ENCODE peak calls at places on chromosomes 4 and X, in ten cellular contexts. One of them, this sample, is unnamed.

GRCh38 chr4:41120297-41121217 is 93.8 kb downstream of the APBB2 start:
- DNase-seq in MV-4-11: no peak
- DNase-seq in endothelial cell: no peak
- DNase-seq in breast epithelium: no peak
- DNase-seq in PC-9: no peak
- DNase-seq in iPS-NIHi11: no peak
- DNase-seq in lower leg skin: peak; percentile 63
- DNase-seq in activated CD4-positive, CD25-positive, alpha-beta regulatory T cell treated with anti-CD3 and anti-CD28 coated beads, Interleukin-2, amount 50 U/mL, for 16 hours: no peak
- DNase-seq in ELR: no peak
- DNase-seq in right atrium auricular region: peak; percentile 69
- DNase-seq in this sample: no peak

GRCh38 chrX:49041683-49042529 is 1.3 kb downstream of the TFE3 start:
- DNase-seq in breast epithelium: no peak
- DNase-seq in ELR: peak; percentile 82
- DNase-seq in lower leg skin: no peak
- DNase-seq in PC-9: no peak
- DNase-seq in MV-4-11: no peak
- DNase-seq in endothelial cell: no peak
- DNase-seq in right atrium auricular region: no peak
- DNase-seq in activated CD4-positive, CD25-positive, alpha-beta regulatory T cell treated with anti-CD3 and anti-CD28 coated beads, Interleukin-2, amount 50 U/mL, for 16 hours: no peak
- DNase-seq in iPS-NIHi11: no peak
- DNase-seq in this sample: no peak

GRCh38 chr4:39043697-39044363 is 11.6 kb upstream of the TMEM156 start:
- DNase-seq in ELR: peak; percentile 51
- DNase-seq in right atrium auricular region: no peak
- DNase-seq in lower leg skin: no peak
- DNase-seq in PC-9: no peak
- DNase-seq in MV-4-11: peak; percentile 44
- DNase-seq in endothelial cell: peak; percentile 14
- DNase-seq in breast epithelium: no peak
- DNase-seq in iPS-NIHi11: no peak
- DNase-seq in activated CD4-positive, CD25-positive, alpha-beta regulatory T cell treated with anti-CD3 and anti-CD28 coated beads, Interleukin-2, amount 50 U/mL, for 16 hours: no peak
- DNase-seq in this sample: peak; percentile 7

GRCh38 chr4:25062098-25062497 is 31.4 kb upstream of the LGI2 start:
- DNase-seq in lower leg skin: no peak
- DNase-seq in right atrium auricular region: no peak
- DNase-seq in PC-9: no peak
- DNase-seq in ELR: no peak
- DNase-seq in breast epithelium: no peak
- DNase-seq in endothelial cell: no peak
- DNase-seq in MV-4-11: no peak
- DNase-seq in iPS-NIHi11: no peak
- DNase-seq in activated CD4-positive, CD25-positive, alpha-beta regulatory T cell treated with anti-CD3 and anti-CD28 coated beads, Interleukin-2, amount 50 U/mL, for 16 hours: no peak
- DNase-seq in this sample: no peak

GRCh38 chr4:169744601-169745000 is 13.1 kb downstream of the HPF1 start:
- DNase-seq in iPS-NIHi11: no peak
- DNase-seq in PC-9: no peak
- DNase-seq in activated CD4-positive, CD25-positive, alpha-beta regulatory T cell treated with anti-CD3 and anti-CD28 coated beads, Interleukin-2, amount 50 U/mL, for 16 hours: no peak
- DNase-seq in ELR: no peak
- DNase-seq in endothelial cell: no peak
- DNase-seq in breast epithelium: no peak
- DNase-seq in MV-4-11: no peak
- DNase-seq in right atrium auricular region: no peak
- DNase-seq in lower leg skin: no peak
- DNase-seq in this sample: no peak

GRCh38 chr4:8709729-8710360 is 117.3 kb downstream of the CPZ start:
- DNase-seq in activated CD4-positive, CD25-positive, alpha-beta regulatory T cell treated with anti-CD3 and anti-CD28 coated beads, Interleukin-2, amount 50 U/mL, for 16 hours: no peak
- DNase-seq in ELR: no peak
- DNase-seq in endothelial cell: no peak
- DNase-seq in lower leg skin: no peak
- DNase-seq in breast epithelium: peak; percentile 33
- DNase-seq in MV-4-11: no peak
- DNase-seq in iPS-NIHi11: no peak
- DNase-seq in right atrium auricular region: no peak
- DNase-seq in PC-9: no peak
- DNase-seq in this sample: no peak

GRCh38 chr4:40918330-40918729 is 168.6 kb downstream of the NSUN7 start:
- DNase-seq in PC-9: peak; percentile 17
- DNase-seq in breast epithelium: no peak
- DNase-seq in MV-4-11: peak; percentile 30
- DNase-seq in lower leg skin: peak; percentile 83
- DNase-seq in endothelial cell: no peak
- DNase-seq in right atrium auricular region: peak; percentile 87
- DNase-seq in activated CD4-positive, CD25-positive, alpha-beta regulatory T cell treated with anti-CD3 and anti-CD28 coated beads, Interleukin-2, amount 50 U/mL, for 16 hours: no peak
- DNase-seq in ELR: peak; percentile 23
- DNase-seq in iPS-NIHi11: no peak
- DNase-seq in this sample: no peak

GRCh38 chr4:2832309-2832980 is 11.2 kb upstream of the ADD1 start:
- DNase-seq in MV-4-11: no peak
- DNase-seq in endothelial cell: no peak
- DNase-seq in iPS-NIHi11: peak; percentile 7
- DNase-seq in lower leg skin: no peak
- DNase-seq in breast epithelium: no peak
- DNase-seq in PC-9: no peak
- DNase-seq in ELR: no peak
- DNase-seq in activated CD4-positive, CD25-positive, alpha-beta regulatory T cell treated with anti-CD3 and anti-CD28 coated beads, Interleukin-2, amount 50 U/mL, for 16 hours: no peak
- DNase-seq in right atrium auricular region: no peak
- DNase-seq in this sample: no peak

GRCh38 chr4:38085394-38086150 is 125.4 kb downstream of the PTTG2 start:
- DNase-seq in iPS-NIHi11: no peak
- DNase-seq in MV-4-11: no peak
- DNase-seq in breast epithelium: no peak
- DNase-seq in activated CD4-positive, CD25-positive, alpha-beta regulatory T cell treated with anti-CD3 and anti-CD28 coated beads, Interleukin-2, amount 50 U/mL, for 16 hours: no peak
- DNase-seq in lower leg skin: no peak
- DNase-seq in right atrium auricular region: no peak
- DNase-seq in ELR: no peak
- DNase-seq in endothelial cell: no peak
- DNase-seq in PC-9: no peak
- DNase-seq in this sample: no peak

GRCh38 chr4:15682790-15683495 is 1.3 kb downstream of the FAM200B start:
- DNase-seq in MV-4-11: peak; percentile 27
- DNase-seq in ELR: peak; percentile 27
- DNase-seq in breast epithelium: no peak
- DNase-seq in lower leg skin: no peak
- DNase-seq in right atrium auricular region: no peak
- DNase-seq in endothelial cell: no peak
- DNase-seq in activated CD4-positive, CD25-positive, alpha-beta regulatory T cell treated with anti-CD3 and anti-CD28 coated beads, Interleukin-2, amount 50 U/mL, for 16 hours: no peak
- DNase-seq in iPS-NIHi11: no peak
- DNase-seq in PC-9: no peak
- DNase-seq in this sample: no peak

GRCh38 chr4:14404730-14405129 is 597.6 kb upstream of the CPEB2 start:
- DNase-seq in PC-9: no peak
- DNase-seq in breast epithelium: no peak
- DNase-seq in lower leg skin: no peak
- DNase-seq in endothelial cell: no peak
- DNase-seq in MV-4-11: no peak
- DNase-seq in iPS-NIHi11: no peak
- DNase-seq in activated CD4-positive, CD25-positive, alpha-beta regulatory T cell treated with anti-CD3 and anti-CD28 coated beads, Interleukin-2, amount 50 U/mL, for 16 hours: no peak
- DNase-seq in right atrium auricular region: no peak
- DNase-seq in ELR: no peak
- DNase-seq in this sample: no peak

GRCh38 chrX:39819921-39820849 is 277.6 kb downstream of the BCOR start:
- DNase-seq in iPS-NIHi11: no peak
- DNase-seq in MV-4-11: no peak
- DNase-seq in PC-9: no peak
- DNase-seq in endothelial cell: no peak
- DNase-seq in lower leg skin: no peak
- DNase-seq in right atrium auricular region: peak; percentile 63
- DNase-seq in ELR: no peak
- DNase-seq in breast epithelium: no peak
- DNase-seq in activated CD4-positive, CD25-positive, alpha-beta regulatory T cell treated with anti-CD3 and anti-CD28 coated beads, Interleukin-2, amount 50 U/mL, for 16 hours: no peak
- DNase-seq in this sample: no peak

GRCh38 chrX:135596495-135596894 is 76.0 kb downstream of the INTS6L start:
- DNase-seq in activated CD4-positive, CD25-positive, alpha-beta regulatory T cell treated with anti-CD3 and anti-CD28 coated beads, Interleukin-2, amount 50 U/mL, for 16 hours: peak; percentile 3
- DNase-seq in endothelial cell: peak; percentile 64
- DNase-seq in breast epithelium: no peak
- DNase-seq in right atrium auricular region: no peak
- DNase-seq in lower leg skin: no peak
- DNase-seq in ELR: peak; percentile 55
- DNase-seq in MV-4-11: peak; percentile 6
- DNase-seq in PC-9: no peak
- DNase-seq in iPS-NIHi11: peak; percentile 52
- DNase-seq in this sample: peak; percentile 10

GRCh38 chrX:13545731-13546130 is 23.7 kb upstream of the EGFL6 start:
- DNase-seq in ELR: no peak
- DNase-seq in iPS-NIHi11: no peak
- DNase-seq in activated CD4-positive, CD25-positive, alpha-beta regulatory T cell treated with anti-CD3 and anti-CD28 coated beads, Interleukin-2, amount 50 U/mL, for 16 hours: no peak
- DNase-seq in PC-9: no peak
- DNase-seq in lower leg skin: no peak
- DNase-seq in right atrium auricular region: no peak
- DNase-seq in MV-4-11: no peak
- DNase-seq in endothelial cell: no peak
- DNase-seq in breast epithelium: no peak
- DNase-seq in this sample: no peak

GRCh38 chrX:22171287-22172060 is 101.2 kb upstream of the CBLL2 start:
- DNase-seq in iPS-NIHi11: peak; percentile 4
- DNase-seq in right atrium auricular region: no peak
- DNase-seq in ELR: no peak
- DNase-seq in breast epithelium: no peak
- DNase-seq in MV-4-11: no peak
- DNase-seq in activated CD4-positive, CD25-positive, alpha-beta regulatory T cell treated with anti-CD3 and anti-CD28 coated beads, Interleukin-2, amount 50 U/mL, for 16 hours: no peak
- DNase-seq in endothelial cell: no peak
- DNase-seq in lower leg skin: no peak
- DNase-seq in PC-9: no peak
- DNase-seq in this sample: no peak

This sample was measured in effector CD8-positive, alpha-beta T cell.